ENCODE peak calls at places on chromosomes 13 and 19, in eight cellular contexts. One of them, this sample, is unnamed.

GRCh38 chr13:26449063-26449848 is 108.2 kb upstream of the WASF3 start:
- DNase-seq in AG08396: no peak
- DNase-seq in psoas muscle: no peak
- DNase-seq in MCF 10A: no peak
- DNase-seq in cerebellar nuclear complex: no peak
- DNase-seq in esophagus squamous epithelium: no peak
- DNase-seq in coronary artery: no peak
- DNase-seq in GM12892: no peak
- DNase-seq in this sample: no peak

GRCh38 chr13:23996456-23996855 is 99.2 kb upstream of the C1QTNF9B start:
- DNase-seq in esophagus squamous epithelium: no peak
- DNase-seq in coronary artery: no peak
- DNase-seq in psoas muscle: no peak
- DNase-seq in AG08396: no peak
- DNase-seq in cerebellar nuclear complex: no peak
- DNase-seq in GM12892: no peak
- DNase-seq in MCF 10A: no peak
- DNase-seq in this sample: no peak

GRCh38 chr19:29554149-29554548 is 28.4 kb downstream of the VSTM2B start:
- DNase-seq in cerebellar nuclear complex: no peak
- DNase-seq in GM12892: no peak
- DNase-seq in MCF 10A: no peak
- DNase-seq in coronary artery: no peak
- DNase-seq in AG08396: no peak
- DNase-seq in esophagus squamous epithelium: no peak
- DNase-seq in psoas muscle: no peak
- DNase-seq in this sample: no peak

GRCh38 chr13:74662895-74663294 is 528.7 kb upstream of the KLF12 start:
- DNase-seq in MCF 10A: no peak
- DNase-seq in AG08396: no peak
- DNase-seq in esophagus squamous epithelium: no peak
- DNase-seq in GM12892: no peak
- DNase-seq in cerebellar nuclear complex: no peak
- DNase-seq in coronary artery: no peak
- DNase-seq in psoas muscle: no peak
- DNase-seq in this sample: no peak

GRCh38 chr19:58349590-58349989 is 3.7 kb downstream of the A1BG start:
- DNase-seq in GM12892: no peak
- DNase-seq in coronary artery: no peak
- DNase-seq in esophagus squamous epithelium: no peak
- DNase-seq in psoas muscle: no peak
- DNase-seq in MCF 10A: no peak
- DNase-seq in AG08396: no peak
- DNase-seq in cerebellar nuclear complex: no peak
- DNase-seq in this sample: no peak

GRCh38 chr13:64314286-64314685 is 2898.6 kb upstream of the PCDH20 start:
- DNase-seq in esophagus squamous epithelium: no peak
- DNase-seq in AG08396: no peak
- DNase-seq in cerebellar nuclear complex: no peak
- DNase-seq in MCF 10A: no peak
- DNase-seq in GM12892: no peak
- DNase-seq in psoas muscle: no peak
- DNase-seq in coronary artery: no peak
- DNase-seq in this sample: no peak

GRCh38 chr19:8215783-8216182 is 6.6 kb downstream of the CERS4 start:
- DNase-seq in coronary artery: no peak
- DNase-seq in psoas muscle: no peak
- DNase-seq in MCF 10A: no peak
- DNase-seq in GM12892: no peak
- DNase-seq in AG08396: no peak
- DNase-seq in esophagus squamous epithelium: no peak
- DNase-seq in cerebellar nuclear complex: no peak
- DNase-seq in this sample: no peak

GRCh38 chr19:41029524-41030432 is 38.7 kb downstream of the CYP2B6 start:
- DNase-seq in esophagus squamous epithelium: no peak
- DNase-seq in cerebellar nuclear complex: no peak
- DNase-seq in MCF 10A: no peak
- DNase-seq in AG08396: no peak
- DNase-seq in coronary artery: no peak
- DNase-seq in GM12892: no peak
- DNase-seq in psoas muscle: no peak
- DNase-seq in this sample: no peak

GRCh38 chr13:23752111-23753001 is 136.8 kb downstream of the MIPEP start:
- DNase-seq in cerebellar nuclear complex: no peak
- DNase-seq in MCF 10A: no peak
- DNase-seq in coronary artery: no peak
- DNase-seq in GM12892: no peak
- DNase-seq in psoas muscle: no peak
- DNase-seq in esophagus squamous epithelium: no peak
- DNase-seq in AG08396: no peak
- DNase-seq in this sample: no peak

GRCh38 chr19:18500820-18501219 is 21.1 kb downstream of the ELL start:
- DNase-seq in esophagus squamous epithelium: no peak
- DNase-seq in coronary artery: peak
- DNase-seq in psoas muscle: peak
- DNase-seq in GM12892: no peak
- DNase-seq in MCF 10A: no peak
- DNase-seq in cerebellar nuclear complex: no peak
- DNase-seq in AG08396: no peak
- DNase-seq in this sample: no peak

GRCh38 chr19:22882797-22883196 is 50.7 kb downstream of the ZNF723 start:
- DNase-seq in AG08396: peak
- DNase-seq in esophagus squamous epithelium: no peak
- DNase-seq in psoas muscle: no peak
- DNase-seq in coronary artery: no peak
- DNase-seq in MCF 10A: peak
- DNase-seq in cerebellar nuclear complex: no peak
- DNase-seq in GM12892: no peak
- DNase-seq in this sample: no peak

This sample was measured in AG20443.